ENCODE peak calls at places on chromosomes 4 and X, in four cellular contexts. V, S, C and W are unnamed samples.

GRCh38 chr4:13980317-13980716 is 352.8 kb upstream of the BOD1L1 start:
- DNase-seq in V (no peak), S (peak), C (no peak), W (no peak)

GRCh38 chrX:25721564-25721963 is 416.6 kb upstream of the MAGEB18 start:
- DNase-seq in V (no peak), S (no peak), C (no peak), W (no peak)

GRCh38 chr4:80266267-80266901 is at the start of gene FGF5:
- DNase-seq in V (peak), S (peak), C (no peak), W (peak)

GRCh38 chr4:15653864-15654391 is 1.2 kb downstream of the FBXL5 start:
- DNase-seq in V (no peak), S (peak), C (no peak), W (no peak)

GRCh38 chr4:158588777-158589176 is 67.1 kb downstream of the RXFP1 start:
- DNase-seq in V (no peak), S (no peak), C (no peak), W (no peak)

GRCh38 chrX:153495362-153495751 is 577 bp downstream of the BGN start:
- DNase-seq in V (peak), S (peak), C (no peak), W (no peak)

GRCh38 chrX:72676465-72676864 is 37.6 kb downstream of the PHKA1 start:
- DNase-seq in V (no peak), S (no peak), C (no peak), W (no peak)

GRCh38 chr4:37381040-37381668 is 136.6 kb downstream of the NWD2 start:
- DNase-seq in V (no peak), S (no peak), C (no peak), W (no peak)

GRCh38 chr4:54228563-54229501 is at the start of gene PDGFRA:
- DNase-seq in V (peak), S (peak), C (no peak), W (no peak)

GRCh38 chr4:6546681-6547447 is 28.1 kb upstream of the MAN2B2 start:
- DNase-seq in V (no peak), S (peak), C (peak), W (peak)

GRCh38 chr4:153154010-153154975 is 50.0 kb upstream of the TRIM2 start:
- DNase-seq in V (no peak), S (peak), C (no peak), W (peak)

GRCh38 chr4:25654031-25654970 is 1.4 kb upstream of the SLC34A2 start:
- DNase-seq in V (no peak), S (no peak), C (no peak), W (peak)

GRCh38 chr4:133559987-133560386 is 410.9 kb downstream of the PCDH10 start:
- DNase-seq in V (no peak), S (no peak), C (no peak), W (no peak)

GRCh38 chrX:24100713-24101112 is 46.0 kb downstream of the EIF2S3 start:
- DNase-seq in V (no peak), S (peak), C (no peak), W (no peak)

GRCh38 chrX:111181883-111182400 is 86.0 kb downstream of the PAK3 start:
- DNase-seq in V (no peak), S (no peak), C (no peak), W (no peak)

GRCh38 chrX:149010026-149010898 is 494.8 kb downstream of the IDS start:
- DNase-seq in V (no peak), S (no peak), C (no peak), W (no peak)

GRCh38 chrX:43655151-43655676 is 885 bp upstream of the MAOA start:
- DNase-seq in V (peak), S (peak), C (no peak), W (peak)

GRCh38 chrX:137033774-137034507 is at the start of gene GPR101:
- DNase-seq in V (no peak), S (no peak), C (no peak), W (no peak)

GRCh38 chr4:145154573-145154972 is 25.8 kb downstream of the OTUD4 start:
- DNase-seq in V (no peak), S (peak), C (no peak), W (peak)
- TF ChIP-seq CTCF in V (no peak), S (peak), C (no peak), W (no peak)

DNA sequence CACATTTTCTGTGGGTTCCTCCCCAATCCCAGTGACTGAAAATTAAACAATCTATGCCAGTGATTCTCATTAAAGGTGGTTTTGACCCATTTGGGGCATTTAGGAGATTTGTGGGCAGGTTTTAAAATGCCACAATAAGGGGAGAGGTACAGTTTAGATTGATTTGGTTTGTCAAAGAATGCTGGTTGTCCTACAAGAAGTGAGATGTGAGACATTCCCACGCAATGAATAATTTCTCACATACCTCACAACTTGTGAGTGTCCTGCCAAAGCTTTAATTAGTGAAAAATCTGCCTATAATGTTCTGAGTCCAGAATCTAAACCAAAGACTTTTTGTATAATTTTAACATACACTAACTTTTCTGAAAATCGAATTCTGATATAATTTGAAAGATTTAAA is 199.4 kb downstream of the MAPK10 start:
- DNase-seq in V (no peak), S (no peak), C (no peak), W (no peak)
- TF ChIP-seq CTCF in V (no peak), S (no peak), C (no peak), W (no peak)

DNA sequence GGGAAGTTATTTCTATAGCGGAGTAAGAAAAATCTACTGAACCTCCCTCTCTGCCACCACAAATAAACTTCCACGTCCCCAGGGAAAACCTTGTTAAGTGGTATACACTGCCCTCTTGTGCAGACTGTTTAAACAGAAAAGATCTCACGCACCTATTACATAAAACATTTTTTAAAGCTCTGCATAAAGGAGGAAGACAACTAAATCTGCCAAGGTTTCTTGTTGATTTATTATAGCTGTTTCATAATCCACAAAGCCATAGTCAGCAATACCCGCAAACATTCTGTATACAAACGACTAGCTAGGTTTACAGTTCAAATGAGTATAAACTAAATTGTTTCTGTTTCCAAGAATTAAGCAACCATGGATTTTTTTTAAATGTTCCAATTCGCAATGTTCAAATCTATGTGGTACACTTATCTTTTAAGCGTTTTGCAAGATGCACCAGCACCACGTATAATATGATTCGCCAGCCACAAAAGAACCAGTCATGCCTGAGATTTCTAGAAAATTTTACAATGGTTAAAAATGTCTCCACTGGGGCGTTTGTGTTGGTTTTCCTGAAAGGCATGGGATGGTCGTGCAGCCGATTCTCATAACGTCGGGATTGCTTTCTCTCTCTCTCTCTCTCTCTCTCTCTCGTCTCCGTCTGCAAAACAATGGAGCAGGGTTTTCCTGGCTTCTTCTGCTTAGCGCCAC is 164.6 kb downstream of the PRKX start:
- DNase-seq in V (no peak), S (peak), C (no peak), W (no peak)
- TF ChIP-seq CTCF in V (peak), S (peak), C (no peak), W (no peak)

DNA sequence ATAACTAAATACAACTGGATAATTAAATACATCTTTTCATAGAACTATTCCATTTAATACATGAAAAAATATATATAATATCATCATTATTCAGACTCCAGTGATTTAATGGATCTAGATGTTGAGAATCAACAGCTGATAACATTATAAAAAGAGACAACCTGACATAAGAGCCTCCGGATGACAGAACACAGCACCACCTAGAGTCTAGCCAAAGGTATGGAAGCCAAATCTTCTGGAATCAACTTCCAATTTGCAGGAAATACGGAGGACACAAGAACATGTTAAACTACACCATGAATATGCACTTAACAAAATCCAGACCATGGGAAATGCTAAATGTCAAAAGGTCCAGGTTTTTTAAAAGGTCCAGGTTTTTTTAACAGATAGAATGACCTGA is 55.0 kb downstream of the LRBA start:
- DNase-seq in V (no peak), S (peak), C (no peak), W (peak)
- TF ChIP-seq CTCF in V (no peak), S (peak), C (no peak), W (peak)

GRCh38 chr4:73311428-73311827 is 52.8 kb upstream of the ANKRD17 start:
- DNase-seq in V (no peak), S (peak), C (no peak), W (no peak)
- TF ChIP-seq CTCF in V (peak), S (peak), C (peak), W (no peak)

DNA sequence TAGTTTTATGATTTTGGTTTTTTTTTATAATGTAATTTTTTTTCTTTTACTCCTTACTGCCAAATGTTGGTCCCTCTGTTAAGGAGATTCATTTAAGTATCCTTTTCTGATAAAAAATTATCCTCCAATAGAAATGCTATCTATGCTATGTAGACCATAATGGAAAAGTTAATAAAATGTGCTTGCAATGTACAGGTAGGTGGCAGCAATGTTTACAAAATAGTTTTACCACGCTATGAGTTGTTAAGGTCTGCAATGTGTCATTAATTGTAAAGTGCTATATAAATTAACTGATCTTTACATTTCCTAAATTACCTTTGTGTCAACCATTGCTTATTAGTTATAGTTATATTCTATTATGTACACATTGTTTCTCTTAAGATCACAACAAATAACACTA is 3.8 kb upstream of the CENPC start:
- DNase-seq in V (no peak), S (no peak), C (no peak), W (no peak)
- TF ChIP-seq CTCF in V (no peak), S (peak), C (peak), W (no peak)

DNA sequence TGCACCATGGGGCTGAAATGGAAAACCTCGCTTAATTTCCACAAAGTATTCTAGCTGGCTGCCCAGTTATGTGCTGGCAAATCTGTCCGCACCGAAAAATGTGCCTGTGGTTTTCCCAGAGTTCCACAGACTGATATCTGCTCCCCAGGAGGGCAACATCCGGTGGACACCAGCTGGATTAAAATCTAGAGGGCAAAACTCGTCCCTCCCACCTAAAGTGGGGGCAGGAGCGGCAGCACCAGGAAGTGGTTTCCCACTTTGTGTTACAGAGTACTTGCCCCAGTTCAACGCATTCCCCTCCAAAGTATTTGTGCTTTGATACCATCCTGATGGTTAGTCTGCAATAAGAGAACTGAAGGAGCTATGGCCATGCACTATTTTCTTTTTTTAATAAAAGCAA is 187.6 kb downstream of the TSPAN5 start:
- DNase-seq in V (no peak), S (no peak), C (no peak), W (no peak)
- TF ChIP-seq CTCF in V (no peak), S (no peak), C (no peak), W (no peak)

DNA sequence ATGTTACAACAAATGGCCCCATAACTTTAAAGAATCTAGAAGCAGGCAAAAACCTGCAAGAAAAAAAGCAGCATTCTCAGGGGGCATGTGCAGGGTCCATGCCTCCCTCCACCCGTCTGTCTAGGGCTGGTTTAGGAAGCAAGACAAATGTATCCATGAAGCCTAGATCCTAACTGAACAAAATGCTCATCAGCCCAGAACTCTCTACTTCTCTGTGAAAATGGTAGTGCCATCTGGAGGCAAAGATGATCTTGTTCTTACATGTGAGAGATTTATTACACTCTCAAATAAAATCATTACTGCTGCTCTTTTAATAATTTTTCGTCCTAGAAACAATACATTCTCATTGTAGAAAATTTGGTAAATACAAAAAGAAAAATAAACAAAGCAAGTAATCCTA is 26.7 kb downstream of the NR3C2 start:
- DNase-seq in V (no peak), S (peak), C (no peak), W (no peak)
- TF ChIP-seq CTCF in V (no peak), S (no peak), C (no peak), W (no peak)

DNA sequence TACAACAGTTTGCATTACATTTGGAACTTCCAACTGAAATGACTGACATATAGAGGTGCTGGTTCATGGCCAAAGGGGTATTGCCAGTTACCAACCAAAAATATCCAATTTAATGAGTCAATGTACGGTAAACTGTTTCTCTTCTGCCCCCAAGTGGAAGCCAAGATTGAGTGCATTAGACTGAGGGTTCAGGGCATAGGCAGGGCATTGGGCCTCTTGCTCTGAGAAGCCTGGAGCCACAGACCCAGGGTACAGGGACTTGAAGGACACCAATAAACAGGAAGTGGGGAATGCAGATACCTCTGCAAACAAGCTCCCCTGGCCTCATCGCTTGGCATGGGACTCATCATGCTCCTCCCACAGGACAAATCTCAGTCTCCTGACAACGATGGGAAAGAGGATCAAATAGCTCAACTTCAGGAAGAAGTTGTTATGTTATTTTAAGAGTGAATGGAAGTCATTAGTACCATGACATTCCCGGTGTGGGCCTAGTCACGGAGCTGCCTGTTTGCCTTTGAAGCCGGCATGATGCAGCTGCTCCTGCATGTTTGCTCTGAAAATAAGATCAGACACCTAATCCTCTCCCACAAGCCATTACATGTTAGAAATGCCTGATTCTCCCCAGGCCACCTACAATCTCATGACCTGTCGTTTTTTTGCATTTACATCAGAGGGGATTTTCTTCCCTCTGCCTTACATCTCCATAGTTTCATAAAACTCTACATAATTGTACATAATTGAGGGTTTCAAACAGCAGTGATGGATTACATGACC is 224.2 kb downstream of the RCHY1 start:
- DNase-seq in V (no peak), S (no peak), C (no peak), W (peak)
- TF ChIP-seq CTCF in V (peak), S (peak), C (no peak), W (no peak)

GRCh38 chrX:46927718-46928117 is 15.5 kb downstream of the JADE3 start:
- DNase-seq in V (no peak), S (no peak), C (no peak), W (no peak)

GRCh38 chrX:46935295-46935694 is 23.1 kb downstream of the JADE3 start:
- DNase-seq in V (no peak), S (no peak), C (no peak), W (no peak)

GRCh38 chrX:46929439-46930018 is 17.3 kb downstream of the JADE3 start:
- DNase-seq in V (no peak), S (peak), C (no peak), W (no peak)
- TF ChIP-seq CTCF in V (no peak), S (no peak), C (no peak), W (no peak)